ENCODE peak calls at places on chromosome 7, in four cellular contexts. A is IMR-90, Q is H9, E is H1. D is an unnamed sample.

GRCh38 chr7:14835399-14835798 is 67.2 kb downstream of the DGKB start:
- DNase-seq in E (no peak), Q (no peak), A (no peak), D (no peak)

GRCh38 chr7:17015575-17015974 is 133.8 kb upstream of the AGR3 start:
- DNase-seq in E (no peak), Q (no peak), A (peak; percentile 26), D (no peak)

GRCh38 chr7:31123317-31123716 is 71.2 kb downstream of the ADCYAP1R1 start:
- DNase-seq in E (no peak), A (no peak), Q (peak; percentile 14), D (no peak)

GRCh38 chr7:27734583-27734982 is 5.4 kb upstream of the TAX1BP1 start:
- DNase-seq in E (no peak), A (no peak), Q (no peak), D (peak; percentile 13)

GRCh38 chr7:137130751-137131158 is 212.8 kb downstream of the PTN start:
- DNase-seq in Q (no peak), A (peak; percentile 82), E (no peak), D (no peak)

GRCh38 chr7:947391-948210 is 6.9 kb downstream of the ADAP1 start:
- DNase-seq in Q (no peak), E (no peak), A (no peak), D (no peak)

GRCh38 chr7:98869374-98870070 is at the start of gene TMEM130:
- DNase-seq in A (no peak), Q (no peak), E (no peak), D (no peak)

GRCh38 chr7:128121731-128122576 is 90.7 kb upstream of the LRRC4 start:
- DNase-seq in E (no peak), A (no peak), Q (no peak), D (no peak)

GRCh38 chr7:43944286-43944685 is 18.1 kb downstream of the UBE2D4 start:
- DNase-seq in A (no peak), E (no peak), Q (no peak), D (no peak)

GRCh38 chr7:26340476-26341018 is 48.9 kb downstream of the SNX10 start:
- DNase-seq in E (no peak), A (no peak), Q (no peak), D (no peak)

GRCh38 chr7:11533229-11533820 is 298.7 kb downstream of the THSD7A start:
- DNase-seq in Q (no peak), E (no peak), A (no peak), D (no peak)

GRCh38 chr7:108358553-108358952 is 97.7 kb downstream of the NRCAM start:
- DNase-seq in Q (peak; percentile 36), E (peak; percentile 46), A (peak; percentile 64), D (peak; percentile 82)

GRCh38 chr7:104272767-104273384 is 55.5 kb upstream of the LHFPL3 start:
- DNase-seq in E (no peak), Q (no peak), A (peak; percentile 57), D (peak; percentile 19)

GRCh38 chr7:45718464-45719330 is 144.5 kb downstream of the ADCY1 start:
- DNase-seq in A (peak; percentile 10), Q (peak; percentile 23), E (no peak), D (peak; percentile 12)

GRCh38 chr7:129188372-129188891 is at the start of gene SMO:
- DNase-seq in Q (peak; percentile 84), A (peak; percentile 39), E (peak; percentile 54), D (peak; percentile 55)

GRCh38 chr7:123643495-123644428 is 11.9 kb upstream of the LMOD2 start:
- DNase-seq in Q (peak; percentile 74), A (peak; percentile 70), E (peak; percentile 33), D (peak; percentile 75)

DNA sequence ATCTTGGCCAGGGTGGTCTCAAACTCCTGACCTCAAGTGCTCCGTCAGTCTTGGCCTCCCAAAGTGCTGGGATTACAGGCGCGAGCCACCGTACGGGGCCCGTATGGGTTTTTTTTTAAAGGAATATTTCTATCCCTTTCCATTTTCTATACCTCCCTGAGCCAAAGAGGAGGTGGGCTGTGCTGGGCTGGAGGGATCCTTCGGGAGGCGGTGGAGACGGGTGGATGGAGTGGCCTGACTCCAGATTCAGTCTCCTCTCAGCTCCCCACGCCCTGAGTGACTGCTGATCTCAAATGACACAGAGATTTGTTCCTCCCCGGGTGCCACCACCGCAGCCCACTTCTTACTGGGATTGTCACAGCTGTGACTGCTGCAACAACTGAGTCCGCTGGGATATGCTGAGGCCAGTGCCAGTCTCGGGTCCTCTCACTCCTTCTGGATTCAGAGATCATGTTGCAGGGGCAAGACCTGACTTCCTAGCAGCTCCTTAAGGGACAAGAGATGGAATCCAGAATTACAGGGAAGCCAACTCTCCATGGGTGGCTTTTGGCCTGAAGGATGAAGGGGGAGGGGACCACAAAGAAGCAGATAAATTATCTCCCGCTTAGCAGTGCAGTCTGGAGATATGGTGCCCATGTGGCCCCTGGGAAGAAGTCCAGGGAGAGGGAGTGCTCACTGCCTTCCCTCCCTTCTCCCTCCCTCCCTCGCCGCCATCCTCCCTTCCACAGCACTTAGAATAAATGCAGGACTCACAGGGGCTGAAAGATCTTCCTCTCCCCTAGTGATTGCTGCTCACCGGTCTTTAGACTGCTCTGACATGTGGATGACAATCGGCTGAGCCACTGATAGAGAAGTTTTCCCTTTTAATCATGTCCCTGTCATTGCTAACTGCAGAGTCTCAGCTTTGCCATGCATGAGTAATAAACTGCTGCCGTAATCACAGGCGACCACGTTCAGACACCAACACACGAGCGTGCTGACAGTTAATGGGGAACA is 14.3 kb downstream of the GALNT17 start:
- DNase-seq in A (no peak), Q (no peak), E (no peak), D (no peak)
- H2BK120ac ChIP-seq in A (no peak overlapping the region), Q (no peak overlapping the region), E (no peak overlapping the region), D (no peak overlapping the region)

GRCh38 chr7:157558516-157558874 is 221.7 kb downstream of the DNAJB6 start:
- DNase-seq in A (no peak), E (no peak), Q (no peak), D (no peak)
- H3K4me2 ChIP-seq in A (no peak overlapping the region), E (no peak overlapping the region), Q (no peak overlapping the region), D (no peak overlapping the region)

GRCh38 chr7:29193316-29194205 is 1.0 kb upstream of the CHN2 start:
- DNase-seq in Q (peak; percentile 34), A (no peak), E (no peak), D (no peak)
- H2BK120ac ChIP-seq in Q (no peak overlapping the region), A (no peak overlapping the region), E (no peak overlapping the region), D (no peak overlapping the region)

DNA sequence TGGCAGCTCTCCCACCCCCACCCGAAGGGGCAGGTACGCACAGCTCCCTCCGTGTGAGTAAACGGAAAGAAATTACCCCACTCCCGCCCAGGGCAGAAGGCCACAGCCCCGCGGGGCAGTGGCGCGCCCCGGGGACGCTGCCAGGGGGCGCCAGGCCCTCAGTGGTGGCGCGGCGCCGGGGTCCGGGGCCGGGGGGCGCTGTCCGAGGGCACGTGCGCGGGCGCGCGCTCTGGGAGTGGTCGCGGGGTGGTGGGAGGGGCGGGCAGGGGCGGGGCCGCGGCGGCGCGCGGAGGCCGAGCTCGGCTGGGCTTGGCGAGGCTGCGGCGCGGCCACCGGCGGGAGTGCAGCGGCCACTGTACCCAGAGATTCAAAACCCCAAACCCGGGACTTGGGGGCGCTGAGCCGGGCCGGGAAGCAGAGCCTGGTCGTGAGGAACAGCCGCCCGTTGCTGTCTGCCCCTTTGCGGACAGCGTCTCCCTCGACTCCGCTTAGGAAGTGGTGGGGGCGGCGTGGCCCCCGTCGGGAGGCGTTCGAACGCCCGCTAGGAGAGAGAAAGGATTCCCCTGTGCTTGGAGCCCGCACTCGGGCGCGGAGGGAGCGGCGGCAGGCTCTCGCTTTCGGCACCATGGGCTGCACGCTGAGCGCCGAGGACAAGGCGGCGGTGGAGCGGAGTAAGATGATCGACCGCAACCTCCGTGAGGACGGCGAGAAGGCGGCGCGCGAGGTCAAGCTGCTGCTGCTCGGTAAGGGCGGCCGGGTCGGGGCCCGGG is at the start of gene GNAI1:
- DNase-seq in E (peak; percentile 21), Q (peak; percentile 86), A (peak; percentile 74), D (peak; percentile 87)
- H3K4me2 ChIP-seq in E (peak within 1 kb of the TSS; percentile 87), Q (peak within 1 kb of the TSS; percentile 92), A (peak within 1 kb of the TSS; percentile 94), D (peak within 1 kb of the TSS; percentile 84)